ENCODE peak calls at places on chromosomes 12 and 14, in six cellular contexts. U, H, S, X, G and M are unnamed samples.

GRCh38 chr12:68111995-68112394 is 47.5 kb downstream of the IFNG start:
- DNase-seq in X (no peak), G (no peak), U (no peak), H (no peak), S (no peak), M (no peak)

GRCh38 chr14:90521121-90521929 is 124.5 kb downstream of the CALM1 start:
- DNase-seq in H (no peak), U (no peak), S (no peak), G (no peak), X (no peak), M (no peak)

GRCh38 chr14:104934380-104934733 is 9.7 kb downstream of the PLD4 start:
- DNase-seq in G (no peak), S (no peak), X (no peak), U (no peak), H (no peak), M (no peak)

GRCh38 chr12:31728917-31729640 is at the start of gene AMN1:
- DNase-seq in U (peak), G (peak), X (peak), S (peak), H (peak), M (peak)

GRCh38 chr14:102124419-102124818 is 15.3 kb upstream of the WDR20 start:
- DNase-seq in H (peak), G (no peak), U (no peak), X (no peak), S (no peak), M (no peak)

GRCh38 chr12:63410197-63410596 is 258.1 kb downstream of the DPY19L2 start:
- DNase-seq in U (peak), H (no peak), S (no peak), X (no peak), G (no peak), M (no peak)

GRCh38 chr12:87368259-87368658 is 660.9 kb downstream of the C12orf50 start:
- DNase-seq in U (no peak), H (no peak), G (no peak), S (no peak), X (no peak), M (no peak)

GRCh38 chr14:96693252-96693820 is 103.8 kb upstream of the VRK1 start:
- DNase-seq in H (no peak), S (no peak), X (no peak), U (peak), G (no peak), M (no peak)

GRCh38 chr12:25207883-25208282 is 12.8 kb downstream of the ETFRF1 start:
- DNase-seq in G (no peak), X (no peak), S (no peak), U (no peak), H (no peak), M (no peak)

GRCh38 chr14:103333754-103334643 is at the start of gene EIF5:
- DNase-seq in X (peak), G (peak), S (peak), U (peak), H (peak), M (peak)

GRCh38 chr12:63882844-63883243 is 38.3 kb downstream of the SRGAP1 start:
- DNase-seq in H (no peak), G (no peak), X (peak), U (peak), S (no peak), M (no peak)

GRCh38 chr12:79023261-79023660 is 158.7 kb downstream of the SYT1 start:
- DNase-seq in G (no peak), X (no peak), S (no peak), U (no peak), H (no peak), M (no peak)

DNA sequence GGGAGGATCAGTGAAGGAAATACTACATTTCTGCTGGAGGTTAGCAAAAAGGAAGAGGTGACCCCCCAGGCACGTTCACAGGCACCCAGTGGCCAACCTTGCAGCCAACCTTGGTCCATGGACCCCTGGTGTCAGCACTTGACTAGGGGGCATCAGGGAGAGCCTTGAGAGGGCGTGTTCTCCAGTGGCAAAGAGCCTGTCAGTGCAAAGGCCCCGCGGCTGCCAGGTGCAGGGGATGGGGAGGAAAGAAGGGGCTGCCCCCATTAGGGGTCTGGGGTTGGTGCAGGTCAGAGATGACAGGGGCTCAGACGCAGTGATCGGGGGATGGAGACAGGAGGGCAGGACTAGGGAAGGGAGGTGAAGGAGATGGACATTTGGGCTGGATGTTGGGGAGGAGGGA is 22.7 kb upstream of the ULK1 start:
- DNase-seq in U (no peak), G (no peak), H (no peak), S (no peak), X (no peak), M (no peak)
- TF ChIP-seq EZH2phosphoT487 in U (no peak), G (no peak), H (no peak), S (no peak), X (no peak), M (no peak)

GRCh38 chr12:95549392-95550084 is 1.7 kb downstream of the USP44 start:
- DNase-seq in U (no peak), H (no peak), G (no peak), S (no peak), X (peak), M (no peak)
- H2AFZ ChIP-seq in U (no peak), H (no peak), G (no peak), S (no peak), X (no peak), M (no peak)

GRCh38 chr12:13390381-13390856 is 193.9 kb downstream of the EMP1 start:
- DNase-seq in X (no peak), H (peak), S (peak), G (no peak), U (no peak), M (no peak)
- TF ChIP-seq EZH2phosphoT487 in X (no peak), H (peak), S (no peak), G (no peak), U (no peak), M (no peak)

GRCh38 chr14:74852922-74853530 is 22.9 kb downstream of the PROX2 start:
- DNase-seq in G (no peak), S (no peak), U (no peak), H (no peak), X (no peak), M (no peak)
- H2AFZ ChIP-seq in G (no peak), S (no peak), U (no peak), H (no peak), X (no peak), M (no peak)

GRCh38 chr12:5433081-5433839 is 1.4 kb downstream of the NTF3 start:
- DNase-seq in X (peak), G (no peak), U (peak), S (no peak), H (no peak), M (no peak)
- TF ChIP-seq EZH2phosphoT487 in X (no peak), G (no peak), U (peak), S (no peak), H (no peak), M (no peak)

DNA sequence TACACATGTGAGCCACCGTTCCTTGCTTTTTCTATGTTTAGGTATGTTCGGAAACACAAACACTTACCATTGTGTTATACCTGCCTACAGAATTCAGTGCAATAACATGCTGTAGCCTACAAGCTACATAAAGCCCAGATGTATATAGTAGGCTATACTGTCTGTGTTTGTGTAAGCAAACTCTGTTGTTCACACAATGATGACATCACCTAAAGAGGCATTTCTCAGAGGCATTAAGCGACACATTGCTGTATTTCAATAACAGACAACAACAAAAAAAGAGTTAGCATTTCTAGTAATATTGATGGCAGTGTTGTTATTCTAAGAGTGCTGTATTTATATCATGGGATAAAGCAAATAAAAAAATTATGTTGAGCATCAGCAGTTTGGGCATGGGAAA is 70.2 kb downstream of the MED13L start:
- DNase-seq in X (no peak), G (no peak), H (no peak), S (no peak), U (no peak), M (no peak)
- H2AFZ ChIP-seq in X (no peak), G (no peak), H (no peak), S (no peak), U (no peak), M (no peak)

GRCh38 chr12:27355979-27356378 is 23.3 kb downstream of the BMAL2 start:
- DNase-seq in S (no peak), H (no peak), G (no peak), X (no peak), U (no peak), M (no peak)
- TF ChIP-seq EZH2phosphoT487 in S (no peak), H (no peak), G (no peak), X (no peak), U (no peak), M (no peak)

GRCh38 chr12:90398437-90398836 is 556.5 kb downstream of the CCER1 start:
- DNase-seq in G (no peak), H (no peak), X (no peak), S (no peak), U (no peak), M (no peak)

GRCh38 chr12:90393089-90393488 is 561.9 kb downstream of the CCER1 start:
- DNase-seq in S (no peak), H (no peak), U (no peak), G (no peak), X (no peak), M (no peak)

GRCh38 chr12:90390947-90391346 is 564.0 kb downstream of the CCER1 start:
- DNase-seq in S (no peak), H (peak), U (no peak), X (no peak), G (no peak), M (no peak)

GRCh38 chr12:90396556-90396955 is 558.4 kb downstream of the CCER1 start:
- DNase-seq in H (no peak), U (no peak), G (no peak), X (no peak), S (no peak), M (no peak)

GRCh38 chr12:90393654-90394053 is 561.3 kb downstream of the CCER1 start:
- DNase-seq in U (no peak), H (no peak), X (no peak), S (no peak), G (no peak), M (no peak)
- H2AFZ ChIP-seq in U (no peak), H (no peak), X (no peak), S (no peak), G (no peak), M (no peak)

DNA sequence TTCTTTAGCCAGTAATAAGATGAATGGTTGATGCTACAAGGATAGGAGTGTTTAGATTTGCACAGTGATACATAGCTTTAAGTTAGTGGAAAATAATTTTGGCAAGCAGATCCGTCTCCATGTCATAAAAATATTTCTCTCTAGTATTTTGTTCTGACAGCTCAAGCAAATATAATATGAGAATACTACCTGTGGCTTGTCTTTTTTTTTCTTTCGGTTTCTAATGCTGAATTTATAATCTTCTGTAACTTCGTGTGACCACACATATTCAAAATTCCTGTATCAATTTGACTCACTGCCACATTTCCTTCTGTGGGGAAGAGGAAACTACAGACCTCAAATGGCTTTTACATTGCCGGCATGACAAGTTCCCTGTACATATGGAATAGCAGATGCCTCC is 103.7 kb upstream of the CCDC91 start:
- DNase-seq in X (no peak), U (no peak), G (peak), H (no peak), S (no peak), M (no peak)
- TF ChIP-seq EZH2phosphoT487 in X (no peak), U (no peak), G (no peak), H (no peak), S (no peak), M (no peak)